ENCODE peak calls at places on chromosome X, in five cellular contexts. N is activated CD4-positive, alpha-beta T cell treated with anti-CD3 and anti-CD28 coated beads, Interleukin-2, amount 50 U/mL, for 24 hours; D is MCF 10A; H is epithelial cell of esophagus; S is putamen. X is an unnamed sample.

GRCh38 chrX:25277574-25277973 is 261.8 kb upstream of the ARX start:
- DNase-seq in N (no peak), D (no peak), H (no peak), S (no peak), X (no peak)

GRCh38 chrX:131298846-131299245 is 9.7 kb upstream of the IGSF1 start:
- DNase-seq in N (no peak), D (no peak), H (no peak), S (no peak), X (no peak)

GRCh38 chrX:102833136-102833535 is 103.9 kb upstream of the RAB40AL start:
- DNase-seq in N (no peak), D (no peak), H (no peak), S (peak; percentile 3), X (peak; percentile 11)

GRCh38 chrX:95318882-95319281 is 1365.8 kb upstream of the DIAPH2 start:
- DNase-seq in N (no peak), D (peak; percentile 28), H (peak; percentile 22), S (no peak), X (no peak)

GRCh38 chrX:11375614-11376119 is 82.5 kb downstream of the AMELX start:
- DNase-seq in N (no peak), D (no peak), H (no peak), S (no peak), X (no peak)

GRCh38 chrX:112641449-112641848 is 38.3 kb downstream of the LHFPL1 start:
- DNase-seq in N (no peak), D (no peak), H (no peak), S (no peak), X (no peak)

GRCh38 chrX:80879143-80879542 is 69.5 kb upstream of the BRWD3 start:
- DNase-seq in N (no peak), D (peak; percentile 43), H (peak; percentile 15), S (peak; percentile 0), X (no peak)

GRCh38 chrX:136353519-136354095 is 52.8 kb downstream of the ADGRG4 start:
- DNase-seq in N (no peak), D (peak; percentile 94), H (peak; percentile 93), S (no peak), X (peak; percentile 9)

GRCh38 chrX:23822397-23822796 is 39.4 kb downstream of the SAT1 start:
- DNase-seq in N (no peak), D (no peak), H (no peak), S (peak; percentile 59), X (no peak)

GRCh38 chrX:150759568-150760416 is 66.6 kb downstream of the MTMR1 start:
- DNase-seq in N (no peak), D (no peak), H (no peak), S (no peak), X (no peak)

GRCh38 chrX:38664285-38664684 is 102.9 kb downstream of the TSPAN7 start:
- DNase-seq in N (no peak), D (peak; percentile 64), H (peak; percentile 49), S (peak; percentile 33), X (peak; percentile 10)